ENCODE peak calls at places on chromosomes 2 and 18, in ten cellular contexts. C is prostate gland; O is body of pancreas; K is A673; Q is endothelial cell; Y is astrocyte of the spinal cord; P is CD4-positive, alpha-beta T cell; S is glutamatergic neuron; Z is fibroblast of lung; F is ovary. V is an unnamed sample.
A peak's percentile ranks its signal among the peaks of the same experiment; 100 is the strongest.

GRCh38 chr2:213265679-213266078 is 18.6 kb upstream of the SPAG16 start:
- DNase-seq in C (no peak), O (no peak), K (peak; percentile 55), Q (no peak), Y (no peak), P (no peak), S (no peak), Z (no peak), F (no peak), V (no peak)

GRCh38 chr2:233928594-233929351 is 11.6 kb downstream of the TRPM8 start:
- DNase-seq in C (no peak), O (no peak), K (peak; percentile 62), Q (peak; percentile 52), Y (peak; percentile 29), P (no peak), S (peak; percentile 78), Z (no peak), F (no peak), V (no peak)

GRCh38 chr2:60535392-60536312 is 17.8 kb downstream of the BCL11A start:
- DNase-seq in C (no peak), O (no peak), K (no peak), Q (no peak), Y (no peak), P (no peak), S (no peak), Z (no peak), F (no peak), V (no peak)

GRCh38 chr18:33802955-33803354 is 224.9 kb downstream of the ASXL3 start:
- DNase-seq in C (peak; percentile 76), O (peak; percentile 76), K (no peak), Q (no peak), Y (no peak), P (no peak), S (no peak), Z (no peak), F (no peak), V (no peak)

GRCh38 chr18:75538727-75539126 is 111.2 kb upstream of the SMIM21 start:
- DNase-seq in C (no peak), O (no peak), K (no peak), Q (no peak), Y (peak; percentile 26), P (no peak), S (no peak), Z (peak; percentile 79), F (no peak), V (peak; percentile 79)

GRCh38 chr2:33134086-33134763 is 187.5 kb downstream of the LTBP1 start:
- DNase-seq in C (peak; percentile 72), O (peak; percentile 12), K (peak; percentile 49), Q (no peak), Y (peak; percentile 99), P (no peak), S (no peak), Z (peak; percentile 100), F (peak; percentile 60), V (peak; percentile 98)

GRCh38 chr2:171086352-171087290 is 74.1 kb downstream of the TLK1 start:
- DNase-seq in C (peak; percentile 16), O (peak; percentile 45), K (peak; percentile 60), Q (peak; percentile 62), Y (peak; percentile 66), P (peak; percentile 37), S (peak; percentile 51), Z (peak; percentile 50), F (no peak), V (peak; percentile 56)

GRCh38 chr2:200913654-200914053 is 24.5 kb downstream of the NIF3L1 start:
- DNase-seq in C (no peak), O (no peak), K (no peak), Q (no peak), Y (peak; percentile 35), P (no peak), S (no peak), Z (peak; percentile 75), F (no peak), V (peak; percentile 57)

GRCh38 chr2:157840568-157841156 is 35.5 kb downstream of the ACVR1 start:
- DNase-seq in C (no peak), O (peak; percentile 73), K (no peak), Q (no peak), Y (peak; percentile 66), P (no peak), S (no peak), Z (peak; percentile 79), F (peak; percentile 57), V (no peak)

GRCh38 chr2:73979021-73979420 is 5.7 kb upstream of the TET3 start:
- DNase-seq in C (no peak), O (no peak), K (no peak), Q (no peak), Y (no peak), P (peak; percentile 42), S (no peak), Z (no peak), F (no peak), V (no peak)

DNA sequence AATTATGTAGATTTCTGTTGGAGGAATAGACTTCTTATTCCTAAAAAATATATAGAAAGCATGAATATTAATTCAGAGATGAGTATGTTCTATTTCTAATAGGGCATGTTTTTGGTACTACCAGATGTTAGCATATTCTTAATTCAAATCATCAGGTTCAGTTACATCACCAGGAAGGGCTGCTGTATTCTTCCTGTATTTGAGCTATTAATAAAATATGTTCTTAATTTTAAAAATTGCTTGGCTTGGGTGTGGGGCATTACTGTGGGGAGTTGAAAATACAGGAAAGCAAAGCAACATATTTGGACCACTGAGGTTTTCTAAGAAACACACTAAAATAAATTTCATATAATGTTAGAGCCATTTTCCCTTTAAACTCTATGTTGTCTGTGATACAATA is 343.0 kb downstream of the EPHA4 start:
- DNase-seq in C (no peak), O (no peak), K (no peak), Q (no peak), Y (no peak), P (no peak), S (no peak), Z (no peak), F (no peak), V (no peak)
- TF ChIP-seq CTCF in C (no peak), O (no peak), K (no peak), Q (no peak), Y (no peak), P (no peak), S (no peak), Z (no peak), F (no peak), V (no peak)

DNA sequence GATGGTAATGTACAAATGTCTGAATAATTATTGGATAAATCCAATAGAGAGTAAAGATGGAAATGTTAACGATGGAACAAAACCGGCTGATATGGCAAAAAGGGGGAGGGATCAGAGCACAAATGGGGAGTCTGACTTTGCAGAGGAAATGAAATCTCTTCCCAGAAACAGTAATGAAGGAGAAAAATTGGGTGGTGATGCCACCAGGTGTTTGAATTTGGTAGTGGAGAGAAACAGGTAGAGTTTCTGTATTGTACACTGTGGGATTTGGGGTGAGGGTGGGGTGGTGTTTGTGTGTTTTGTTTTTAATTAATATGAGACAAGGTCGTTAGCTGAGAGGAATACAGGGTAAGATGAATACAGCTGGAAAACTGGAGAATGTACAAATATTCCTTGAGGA is 20.4 kb upstream of the XDH start:
- DNase-seq in C (no peak), O (no peak), K (no peak), Q (no peak), Y (no peak), P (no peak), S (no peak), Z (peak; percentile 12), F (no peak), V (peak; percentile 19)
- TF ChIP-seq CTCF in C (peak; percentile 13), O (peak; percentile 10), K (peak; percentile 17), Q (no peak), Y (peak; percentile 37), P (no peak), S (no peak), Z (peak; percentile 25), F (no peak), V (peak; percentile 75)

DNA sequence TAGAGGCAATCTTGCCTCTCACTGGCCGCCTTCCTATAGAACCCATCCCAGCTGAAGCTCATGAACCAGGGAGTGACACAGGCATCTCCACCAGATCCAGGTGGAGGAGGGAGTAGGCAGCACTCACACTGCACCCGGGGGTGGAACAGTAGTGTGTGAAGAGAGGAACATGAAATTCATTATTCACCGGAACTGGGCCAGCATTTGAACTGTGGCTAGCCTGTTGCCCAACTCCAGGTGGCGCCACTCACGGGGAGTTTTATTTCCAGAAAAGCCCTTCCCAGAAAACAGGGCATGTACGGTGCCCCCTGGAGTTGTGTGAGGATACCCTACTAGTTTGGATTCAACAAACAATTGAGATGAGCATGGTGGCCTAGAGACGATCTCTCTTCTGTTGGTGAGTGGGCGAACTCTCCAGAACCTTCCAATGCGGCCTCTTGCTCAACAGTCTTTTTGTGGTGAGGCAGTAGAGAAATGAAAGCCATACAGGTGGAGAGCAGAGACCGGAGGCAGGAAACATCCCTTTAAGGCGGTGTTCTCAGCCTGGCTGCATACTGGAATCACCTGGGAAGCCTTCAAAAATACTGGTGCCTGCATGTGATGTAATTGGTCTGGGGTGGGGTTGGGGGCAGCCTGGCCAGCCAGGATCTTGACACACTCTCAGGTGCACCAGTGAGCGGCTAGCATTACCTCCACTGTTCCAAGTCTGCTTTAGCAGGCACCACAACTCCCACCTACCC is 73.5 kb upstream of the NEDD4L start:
- DNase-seq in C (no peak), O (no peak), K (peak; percentile 45), Q (peak; percentile 10), Y (no peak), P (no peak), S (peak; percentile 24), Z (no peak), F (no peak), V (no peak)
- TF ChIP-seq CTCF in C (no peak), O (peak; percentile 14), K (peak; percentile 61), Q (peak; percentile 51), Y (peak; percentile 37), P (no peak), S (peak; percentile 44), Z (peak; percentile 40), F (no peak), V (peak; percentile 73)

DNA sequence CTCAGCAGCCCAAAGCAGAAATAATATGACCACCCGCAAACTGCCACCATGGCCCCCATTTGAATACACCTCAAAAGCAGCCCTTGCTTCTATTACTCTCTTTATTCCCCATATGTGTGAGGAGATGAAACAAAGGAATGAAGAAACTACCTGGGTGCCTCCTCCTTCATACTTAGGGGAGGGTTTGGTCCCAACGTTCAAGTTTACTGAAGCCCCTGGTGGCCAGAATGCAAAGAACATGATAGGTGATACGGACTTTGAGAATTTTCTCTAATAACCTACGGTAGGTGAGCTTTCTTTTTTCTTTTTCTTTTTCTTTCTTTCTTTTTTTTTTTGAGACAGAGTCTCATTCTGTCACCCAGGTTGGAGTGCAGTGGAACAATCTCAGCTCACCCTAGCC is 110.3 kb upstream of the FBXO11 start:
- DNase-seq in C (no peak), O (no peak), K (peak; percentile 11), Q (no peak), Y (no peak), P (no peak), S (no peak), Z (no peak), F (no peak), V (no peak)
- TF ChIP-seq CTCF in C (no peak), O (no peak), K (peak; percentile 40), Q (peak; percentile 61), Y (no peak), P (no peak), S (peak; percentile 48), Z (peak; percentile 15), F (no peak), V (peak; percentile 56)

V was measured in HFFc6.